ENCODE peak calls at places on chromosomes 3 and 15, in seven cellular contexts. I is neural progenitor cell, B is A549, R is fibroblast of villous mesenchyme, D is bronchial epithelial cell, Q is sigmoid colon, T is mammary epithelial cell. H is an unnamed sample.

GRCh38 chr3:63328386-63328785 is 50.3 kb downstream of the SYNPR start:
- DNase-seq in I (no peak), Q (no peak), D (peak), T (peak), R (peak), B (no peak), H (peak)

GRCh38 chr15:77867266-77868047 is 210.1 kb downstream of the TBC1D2B start:
- DNase-seq in B (no peak), Q (peak), D (no peak), T (no peak), I (no peak), R (no peak), H (no peak)

GRCh38 chr3:66276705-66277274 is 56.0 kb downstream of the SLC25A26 start:
- DNase-seq in T (peak), B (peak), R (peak), I (peak), Q (peak), D (peak), H (peak)

GRCh38 chr15:74817370-74817737 is 4.7 kb downstream of the LMAN1L start:
- DNase-seq in Q (no peak), R (peak), D (peak), T (peak), I (peak), B (no peak), H (peak)

GRCh38 chr15:100623301-100623700 is 20.9 kb downstream of the ASB7 start:
- DNase-seq in R (peak), Q (no peak), D (peak), T (peak), I (no peak), B (no peak), H (peak)

GRCh38 chr3:17775073-17775472 is 32.6 kb upstream of the TBC1D5 start:
- DNase-seq in T (no peak), R (no peak), Q (no peak), I (no peak), B (no peak), D (no peak), H (no peak)

GRCh38 chr15:94743668-94744067 is 512.3 kb downstream of the MCTP2 start:
- DNase-seq in I (no peak), D (peak), Q (no peak), B (no peak), R (no peak), T (peak), H (peak)

GRCh38 chr3:47365213-47366153 is 15.3 kb upstream of the PTPN23 start:
- DNase-seq in T (peak), I (no peak), D (peak), B (no peak), Q (peak), R (no peak), H (peak)

GRCh38 chr3:13581485-13582365 is 32.8 kb downstream of the FBLN2 start:
- DNase-seq in D (no peak), I (no peak), Q (peak), T (no peak), B (no peak), R (peak), H (peak)

GRCh38 chr3:100316656-100317069 is 17.9 kb upstream of the NIT2 start:
- DNase-seq in I (peak), Q (no peak), R (peak), T (peak), D (peak), B (peak), H (peak)

GRCh38 chr15:90214553-90215205 is 13.5 kb downstream of the SEMA4B start:
- DNase-seq in T (no peak), R (no peak), D (no peak), B (peak), Q (no peak), I (no peak), H (peak)

GRCh38 chr3:23329471-23329870 is 126.3 kb downstream of the UBE2E2 start:
- DNase-seq in T (no peak), I (no peak), B (no peak), D (no peak), Q (no peak), R (no peak), H (no peak)

GRCh38 chr15:72521682-72522081 is 47.6 kb downstream of the ARIH1 start:
- DNase-seq in T (peak), D (peak), Q (no peak), R (peak), B (no peak), I (no peak), H (peak)

GRCh38 chr15:42286445-42287029 is 13.3 kb upstream of the TMEM87A start:
- DNase-seq in D (no peak), Q (no peak), I (no peak), B (no peak), T (no peak), R (peak), H (peak)

GRCh38 chr3:186516645-186517044 is 27.5 kb downstream of the CRYGS start:
- DNase-seq in T (no peak), B (no peak), R (no peak), I (no peak), Q (no peak), D (no peak), H (no peak)

GRCh38 chr3:166484470-166484869 is 647.2 kb upstream of the BCHE start:
- DNase-seq in R (no peak), I (no peak), D (no peak), T (no peak), Q (no peak), B (no peak), H (no peak)

GRCh38 chr3:139774570-139775302 is 97.0 kb upstream of the NMNAT3 start:
- DNase-seq in T (no peak), Q (no peak), I (peak), D (no peak), R (peak), B (no peak), H (peak)

GRCh38 chr15:47742742-47743141 is 25.4 kb downstream of the SEMA6D start:
- DNase-seq in R (no peak), D (no peak), Q (no peak), B (no peak), I (peak), T (no peak), H (no peak)

GRCh38 chr15:85394552-85395333 is 14.3 kb downstream of the AKAP13 start:
- DNase-seq in R (no peak), T (no peak), B (no peak), I (no peak), D (no peak), Q (no peak), H (no peak)

GRCh38 chr15:91289324-91289723 is 189.3 kb downstream of the SV2B start:
- DNase-seq in D (no peak), T (no peak), Q (no peak), R (no peak), I (no peak), B (no peak), H (no peak)

GRCh38 chr3:98359993-98360675 is 6.5 kb downstream of the OR5K4 start:
- DNase-seq in T (peak), I (no peak), Q (no peak), D (peak), R (peak), B (no peak), H (peak)

GRCh38 chr3:37074178-37074577 is 80.9 kb downstream of the MLH1 start:
- DNase-seq in B (no peak), D (peak), R (peak), T (peak), Q (no peak), I (no peak), H (peak)

GRCh38 chr3:72465853-72466252 is 382.4 kb downstream of the SHQ1 start:
- DNase-seq in D (no peak), Q (no peak), T (no peak), I (no peak), B (no peak), R (no peak), H (no peak)
- H3K4me3 ChIP-seq in D (no peak), Q (no peak), T (no peak), I (no peak), B (no peak), R (no peak), H (no peak)

GRCh38 chr3:159113476-159113875 is 311.6 kb downstream of the MFSD1 start:
- DNase-seq in D (no peak), T (no peak), R (no peak), Q (no peak), I (no peak), B (no peak), H (no peak)

GRCh38 chr3:159114582-159114981 is 312.7 kb downstream of the MFSD1 start:
- DNase-seq in R (no peak), D (no peak), I (no peak), T (no peak), B (no peak), Q (no peak), H (no peak)

GRCh38 chr3:159112724-159113123 is 310.9 kb downstream of the MFSD1 start:
- DNase-seq in B (no peak), R (no peak), Q (no peak), T (no peak), I (no peak), D (no peak), H (no peak)
- TF ChIP-seq CTCF in B (no peak), R (no peak), Q (no peak), T (no peak), I (peak), D (no peak), H (no peak)

GRCh38 chr15:81407679-81408078 is 33.7 kb upstream of the TMC3 start:
- DNase-seq in D (no peak), Q (no peak), I (no peak), T (no peak), B (no peak), R (no peak), H (no peak)
- H3K4me3 ChIP-seq in D (no peak), Q (no peak), I (no peak), T (no peak), B (no peak), R (no peak), H (no peak)

GRCh38 chr3:153165211-153165815 is 3.3 kb downstream of the RAP2B start:
- DNase-seq in I (no peak), Q (no peak), R (peak), D (peak), T (no peak), B (no peak), H (peak)
- TF ChIP-seq CTCF in I (peak), Q (no peak), R (peak), D (peak), T (peak), B (peak), H (peak)

GRCh38 chr3:115655761-115656282 is 32.5 kb downstream of the GAP43 start:
- DNase-seq in Q (no peak), D (no peak), T (no peak), R (no peak), B (no peak), I (no peak), H (no peak)
- H3K4me3 ChIP-seq in Q (no peak), D (no peak), T (no peak), R (no peak), B (no peak), I (no peak), H (no peak)

DNA sequence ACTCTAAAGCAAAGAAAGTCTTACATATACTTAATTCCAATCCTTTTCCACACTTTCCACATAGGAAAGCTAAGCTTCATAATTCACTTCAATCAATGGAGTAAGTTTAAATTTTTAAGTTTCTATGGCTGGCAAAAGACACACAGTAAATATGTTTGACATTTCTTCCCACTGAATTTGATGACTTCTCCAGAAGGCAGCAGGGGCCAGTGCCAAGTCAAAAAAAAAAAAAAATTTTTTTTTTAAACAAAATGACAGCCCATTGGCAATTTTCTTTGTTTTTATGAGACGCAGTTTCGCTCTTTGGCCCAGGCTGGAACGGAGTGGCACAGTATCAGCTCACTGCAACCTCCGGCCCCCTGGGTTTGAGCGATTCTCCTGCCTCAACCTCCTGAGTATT is 28.7 kb downstream of the ATP13A3 start:
- DNase-seq in B (no peak), I (no peak), R (no peak), Q (no peak), T (no peak), D (no peak), H (no peak)
- TF ChIP-seq CTCF in B (no peak), I (peak), R (peak), Q (no peak), T (no peak), D (no peak), H (no peak)